ENCODE peak calls at places on chromosome 19, in seven cellular contexts. O is sciatic nerve; F is stimulated activated CD8-positive, alpha-beta memory T cell treated with anti-CD3 and anti-CD28 coated beads, Interleukin-15, amount 100 ng/mL, for 1 hour; S is NCI-H2081 treated with DMSO at 0.1 percent for 48 hours; P is myocyte; X is NCI-H1105 treated with DMSO at 0.1 percent for 48 hours; H is GM23248. G is an unnamed sample.

GRCh38 chr19:10788146-10788545 is 47.9 kb downstream of the TMED1 start:
- DNase-seq in H (no peak), S (no peak), X (no peak), F (no peak), P (no peak), O (no peak), G (no peak)

GRCh38 chr19:524062-524674 is 7.4 kb upstream of the CDC34 start:
- DNase-seq in X (no peak), H (peak; percentile 58), S (no peak), P (no peak), F (no peak), O (no peak), G (peak; percentile 83)

GRCh38 chr19:33554821-33555220 is 33.2 kb upstream of the PEPD start:
- DNase-seq in X (no peak), P (no peak), H (no peak), O (no peak), F (no peak), S (no peak), G (no peak)

GRCh38 chr19:6227941-6228325 is 51.8 kb downstream of the MLLT1 start:
- DNase-seq in P (no peak), O (no peak), F (no peak), X (no peak), S (no peak), H (no peak), G (no peak)

GRCh38 chr19:12913011-12913561 is 6.0 kb downstream of the SYCE2 start:
- DNase-seq in S (peak; percentile 95), X (peak; percentile 99), H (peak; percentile 76), F (no peak), O (peak; percentile 82), P (peak; percentile 43), G (peak; percentile 45)

GRCh38 chr19:43438291-43439162 is 23.8 kb downstream of the TEX101 start:
- DNase-seq in S (no peak), F (no peak), O (no peak), H (peak; percentile 86), P (peak; percentile 92), X (no peak), G (peak; percentile 82)

GRCh38 chr19:46394398-46394797 is 19.0 kb downstream of the CCDC8 start:
- DNase-seq in S (no peak), O (no peak), H (peak; percentile 29), F (no peak), X (no peak), P (no peak), G (no peak)

GRCh38 chr19:42092350-42092749 is 16.4 kb downstream of the ZNF574 start:
- DNase-seq in O (no peak), H (peak; percentile 37), F (no peak), S (no peak), X (peak; percentile 27), P (peak; percentile 70), G (no peak)

GRCh38 chr19:48798937-48799336 is 11.9 kb downstream of the BCAT2 start:
- DNase-seq in P (peak; percentile 37), O (no peak), X (no peak), S (no peak), H (no peak), F (no peak), G (no peak)

GRCh38 chr19:55079400-55080038 is 3.9 kb downstream of the EPS8L1 start:
- DNase-seq in H (no peak), X (no peak), F (no peak), P (no peak), O (no peak), S (no peak), G (no peak)

GRCh38 chr19:39411006-39411831 is 1.2 kb upstream of the PLEKHG2 start:
- DNase-seq in F (no peak), H (peak; percentile 73), S (no peak), P (peak; percentile 28), O (peak; percentile 74), X (no peak), G (no peak)

GRCh38 chr19:18117364-18117691 is 19.8 kb downstream of the MAST3 start:
- DNase-seq in H (no peak), O (no peak), X (no peak), S (no peak), P (no peak), F (no peak), G (no peak)

GRCh38 chr19:5031231-5032100 is 62.6 kb downstream of the KDM4B start:
- DNase-seq in X (peak; percentile 65), P (peak; percentile 85), H (peak; percentile 83), F (peak; percentile 74), O (peak; percentile 92), S (no peak), G (peak; percentile 97)

GRCh38 chr19:5154129-5154798 is 185.4 kb downstream of the KDM4B start:
- DNase-seq in H (peak; percentile 23), P (peak; percentile 30), O (no peak), F (no peak), X (no peak), S (no peak), G (no peak)

GRCh38 chr19:9923440-9923839 is 12.9 kb downstream of the OLFM2 start:
- DNase-seq in P (no peak), X (no peak), F (no peak), H (no peak), O (no peak), S (no peak), G (no peak)

GRCh38 chr19:2207991-2208860 is 27.9 kb downstream of the PLEKHJ1 start:
- DNase-seq in P (peak; percentile 88), S (no peak), F (no peak), H (peak; percentile 97), X (no peak), O (peak; percentile 75), G (peak; percentile 99)

GRCh38 chr19:16139752-16140151 is 3.7 kb upstream of the HSH2D start:
- DNase-seq in S (no peak), F (no peak), O (no peak), P (no peak), H (no peak), X (no peak), G (no peak)

GRCh38 chr19:45344621-45345505 is 4.3 kb downstream of the KLC3 start:
- DNase-seq in X (no peak), P (no peak), O (no peak), H (peak; percentile 30), F (no peak), S (no peak), G (no peak)

GRCh38 chr19:53583181-53583580 is 45.2 kb downstream of the ZNF331 start:
- DNase-seq in F (no peak), S (no peak), H (no peak), O (no peak), X (no peak), P (no peak), G (no peak)

GRCh38 chr19:58407658-58408151 is 744 bp upstream of the ZNF584 start:
- DNase-seq in S (no peak), O (no peak), F (no peak), H (peak; percentile 54), P (no peak), X (no peak), G (no peak)

GRCh38 chr19:33301011-33301899 is 1.1 kb downstream of the CEBPA start:
- DNase-seq in O (no peak), X (no peak), F (no peak), S (no peak), H (peak; percentile 37), P (peak; percentile 49), G (no peak)

G was measured in hepatic stellate cell.